ENCODE peak calls at places on chromosome 4, in four cellular contexts. Z, B, Y and V are unnamed samples.
A peak's percentile ranks its signal among the peaks of the same experiment; 100 is the strongest.

GRCh38 chr4:158065176-158065575 is 107.6 kb downstream of the GASK1B start:
- ATAC-seq in Z (no peak), B (no peak), Y (peak; percentile 54), V (no peak)

GRCh38 chr4:141045848-141046247 is 87.4 kb downstream of the RNF150 start:
- ATAC-seq in Z (no peak), B (no peak), Y (no peak), V (no peak)

GRCh38 chr4:76569225-76569624 is 134.2 kb downstream of the SHROOM3 start:
- ATAC-seq in Z (no peak), B (no peak), Y (no peak), V (no peak)

GRCh38 chr4:36224969-36225903 is 19.1 kb downstream of the ARAP2 start:
- ATAC-seq in Z (no peak), B (no peak), Y (no peak), V (no peak)

GRCh38 chr4:174056959-174057358 is 226.5 kb downstream of the FBXO8 start:
- ATAC-seq in Z (no peak), B (no peak), Y (no peak), V (no peak)

GRCh38 chr4:37662306-37662705 is 23.9 kb downstream of the RELL1 start:
- ATAC-seq in Z (no peak), B (no peak), Y (peak; percentile 8), V (no peak)

GRCh38 chr4:166174717-166175510 is 301.9 kb downstream of the TLL1 start:
- ATAC-seq in Z (no peak), B (no peak), Y (no peak), V (no peak)

GRCh38 chr4:174946246-174946645 is 28.1 kb downstream of the ADAM29 start:
- ATAC-seq in Z (no peak), B (no peak), Y (no peak), V (no peak)

GRCh38 chr4:140556372-140557085 is 12.2 kb downstream of the UCP1 start:
- ATAC-seq in Z (no peak), B (no peak), Y (no peak), V (no peak)

GRCh38 chr4:38687571-38688011 is 23.6 kb downstream of the KLF3 start:
- ATAC-seq in Z (no peak), B (no peak), Y (peak; percentile 35), V (no peak)

GRCh38 chr4:66927937-66928336 is 617.4 kb downstream of the CENPC start:
- ATAC-seq in Z (no peak), B (no peak), Y (no peak), V (no peak)
- TF ChIP-seq POLR2A in Z (no peak), B (no peak), Y (no peak), V (no peak)

GRCh38 chr4:110046588-110047049 is 133.9 kb downstream of the EGF start:
- ATAC-seq in Z (no peak), B (peak; percentile 42), Y (no peak), V (no peak)
- H3K4me3 ChIP-seq in Z (no peak overlapping the region), B (no peak overlapping the region), Y (no peak overlapping the region), V (no peak overlapping the region)

DNA sequence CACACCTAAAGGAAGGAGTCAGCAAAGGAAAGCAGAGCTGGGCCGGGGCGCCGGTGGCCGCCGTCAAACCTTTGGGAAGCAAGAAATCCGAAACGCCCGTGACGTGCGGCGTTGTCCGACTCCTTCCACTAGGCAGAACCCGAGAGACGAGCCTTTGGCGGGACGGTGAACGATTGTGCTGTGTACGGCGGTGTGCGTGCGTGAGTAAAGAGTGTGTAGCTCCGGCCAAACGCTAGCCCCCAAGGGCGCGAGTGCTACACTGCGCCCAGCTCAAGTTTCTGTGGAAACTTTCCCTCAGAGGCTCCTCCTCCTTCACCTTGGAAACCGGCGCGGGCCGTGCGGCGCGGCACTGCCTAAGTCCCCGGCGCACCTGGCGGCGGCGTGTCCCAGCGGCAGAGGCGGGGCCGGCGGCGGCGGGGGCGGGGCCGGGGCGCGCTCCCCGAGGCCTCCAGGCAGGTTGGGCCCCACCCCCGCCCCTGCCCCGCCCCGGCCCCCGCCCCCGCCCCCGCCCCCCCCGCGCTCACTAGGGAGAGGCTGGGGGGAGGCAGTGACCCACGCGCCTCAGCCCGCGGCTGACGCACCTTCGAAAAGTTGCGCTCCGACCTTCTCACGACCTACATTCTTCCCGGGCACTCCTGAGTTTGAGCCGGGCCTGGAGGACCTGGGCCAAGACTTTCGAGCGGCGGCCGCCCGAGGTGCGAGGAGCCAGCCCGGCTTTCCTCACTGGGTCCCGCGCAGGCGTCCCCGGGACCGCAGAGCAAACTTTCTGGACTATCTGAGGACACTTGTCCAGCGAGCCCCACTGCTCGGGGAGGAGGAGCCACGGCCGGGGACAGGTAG is at the start of gene FHIP1A:
- ATAC-seq in Z (peak; percentile 82), B (peak; percentile 88), Y (peak; percentile 87), V (peak; percentile 89)
- TF ChIP-seq POLR2A in Z (peak; percentile 80), B (no peak), Y (no peak), V (no peak)

GRCh38 chr4:41215155-41215554 is 813 bp upstream of the APBB2 start:
- ATAC-seq in Z (no peak), B (no peak), Y (no peak), V (no peak)
- H3K4me3 ChIP-seq in Z (no peak overlapping the region), B (no peak overlapping the region), Y (peak overlapping the region; percentile 11), V (no peak overlapping the region)

GRCh38 chr4:71429962-71430361 is 91.1 kb downstream of the SLC4A4 start:
- ATAC-seq in Z (no peak), B (no peak), Y (no peak), V (no peak)
- TF ChIP-seq POLR2A in Z (no peak), B (no peak), Y (no peak), V (no peak)

GRCh38 chr4:53121304-53121865 is 244.5 kb downstream of the SCFD2 start:
- ATAC-seq in Z (peak; percentile 27), B (no peak), Y (no peak), V (no peak)
- H3K4me3 ChIP-seq in Z (no peak overlapping the region), B (no peak overlapping the region), Y (no peak overlapping the region), V (no peak overlapping the region)

DNA sequence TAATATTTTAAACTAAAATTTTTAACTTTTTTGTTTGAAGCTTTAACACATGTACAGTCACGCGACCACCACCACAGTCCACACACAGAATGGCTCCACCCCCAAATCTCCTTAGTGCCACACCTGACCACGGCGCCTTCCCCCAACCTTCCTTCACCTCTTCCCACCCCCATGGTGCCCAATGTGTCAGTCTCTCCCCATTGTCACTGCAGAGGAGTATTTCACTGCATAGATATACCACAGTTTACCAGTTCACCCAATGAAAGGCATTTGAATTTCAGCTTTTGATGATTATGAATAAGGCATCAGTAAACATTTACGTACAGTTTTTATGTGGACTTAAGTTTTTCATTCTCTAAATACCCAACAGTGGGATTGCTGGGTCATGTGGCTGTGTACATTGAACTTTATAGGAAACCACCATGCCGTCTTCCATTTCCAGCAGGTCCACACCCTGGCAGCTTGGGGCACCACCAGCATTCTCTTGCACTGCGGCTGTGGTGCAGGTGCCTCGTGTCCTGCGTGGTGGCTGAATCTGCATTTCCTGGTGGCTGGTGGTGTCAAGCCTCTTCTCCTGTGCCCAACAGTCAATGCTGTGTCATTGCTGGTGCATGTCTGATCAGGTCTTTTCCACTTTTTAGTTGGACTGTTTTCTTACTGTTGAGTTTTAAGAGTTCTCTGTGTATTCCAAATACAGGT is 49.0 kb downstream of the CPLX1 start:
- ATAC-seq in Z (no peak), B (no peak), Y (no peak), V (no peak)
- TF ChIP-seq POLR2A in Z (no peak), B (no peak), Y (no peak), V (no peak)

DNA sequence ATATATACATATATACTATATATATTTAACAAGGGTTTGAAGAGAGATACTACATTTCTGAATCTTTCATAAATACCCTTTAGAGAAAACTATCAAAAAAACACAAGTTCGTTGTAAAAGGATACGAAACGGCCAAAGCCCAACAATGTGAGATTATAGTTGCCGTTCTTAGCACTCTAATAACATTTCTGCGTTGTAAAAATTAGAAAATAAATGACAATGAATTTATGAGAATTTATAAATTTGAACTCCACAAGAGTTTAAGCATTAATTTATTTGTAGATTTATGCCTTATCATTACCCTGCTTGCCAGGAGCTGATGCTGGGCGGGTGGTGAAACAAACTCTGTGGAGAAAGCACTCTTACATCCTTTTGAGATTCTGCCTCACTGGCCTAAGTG is 1.1 kb downstream of the WDR17 start:
- ATAC-seq in Z (no peak), B (no peak), Y (no peak), V (no peak)
- H3K4me3 ChIP-seq in Z (no peak overlapping the region), B (no peak overlapping the region), Y (no peak overlapping the region), V (no peak overlapping the region)

DNA sequence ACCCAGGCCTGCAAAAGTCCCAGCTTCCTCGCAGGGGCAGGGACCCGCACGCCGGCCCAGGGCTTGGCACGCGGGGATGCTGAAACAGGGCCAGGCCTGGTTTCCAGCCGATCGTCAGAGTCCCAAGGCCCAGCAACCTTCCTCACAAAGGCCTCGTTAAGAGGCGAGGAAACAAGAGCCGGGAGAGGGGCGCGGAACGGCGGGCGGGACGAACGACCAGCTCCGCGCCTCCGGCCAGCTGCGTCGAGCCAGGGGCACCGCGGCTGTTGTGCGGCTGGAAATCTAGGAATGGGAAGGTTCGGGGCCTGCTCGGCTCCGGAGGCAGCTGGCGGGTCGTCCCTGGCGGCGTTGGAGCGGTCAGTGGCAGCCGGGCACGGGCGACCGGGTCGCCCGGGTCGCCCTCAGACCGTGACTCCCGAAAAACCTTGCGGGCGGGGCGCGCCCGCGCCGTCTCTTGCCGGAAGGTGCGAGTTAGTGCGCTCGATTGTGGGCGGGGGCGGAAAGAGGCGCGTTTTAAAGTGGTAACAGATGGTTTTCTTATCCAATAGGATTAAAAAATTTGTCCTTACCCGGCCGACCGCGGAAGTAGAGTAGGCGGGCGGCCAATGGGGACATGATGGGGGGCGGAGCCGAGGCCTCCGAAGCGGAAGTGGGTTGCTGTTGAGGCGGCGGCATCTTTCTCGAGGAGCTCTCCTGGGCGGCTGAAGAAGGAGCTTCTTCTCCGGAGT is at the start of gene RNF4:
- ATAC-seq in Z (peak; percentile 98), B (peak; percentile 93), Y (peak; percentile 93), V (peak; percentile 98)
- TF ChIP-seq POLR2A in Z (peak; percentile 75), B (peak; percentile 86), Y (peak; percentile 57), V (peak; percentile 55)

DNA sequence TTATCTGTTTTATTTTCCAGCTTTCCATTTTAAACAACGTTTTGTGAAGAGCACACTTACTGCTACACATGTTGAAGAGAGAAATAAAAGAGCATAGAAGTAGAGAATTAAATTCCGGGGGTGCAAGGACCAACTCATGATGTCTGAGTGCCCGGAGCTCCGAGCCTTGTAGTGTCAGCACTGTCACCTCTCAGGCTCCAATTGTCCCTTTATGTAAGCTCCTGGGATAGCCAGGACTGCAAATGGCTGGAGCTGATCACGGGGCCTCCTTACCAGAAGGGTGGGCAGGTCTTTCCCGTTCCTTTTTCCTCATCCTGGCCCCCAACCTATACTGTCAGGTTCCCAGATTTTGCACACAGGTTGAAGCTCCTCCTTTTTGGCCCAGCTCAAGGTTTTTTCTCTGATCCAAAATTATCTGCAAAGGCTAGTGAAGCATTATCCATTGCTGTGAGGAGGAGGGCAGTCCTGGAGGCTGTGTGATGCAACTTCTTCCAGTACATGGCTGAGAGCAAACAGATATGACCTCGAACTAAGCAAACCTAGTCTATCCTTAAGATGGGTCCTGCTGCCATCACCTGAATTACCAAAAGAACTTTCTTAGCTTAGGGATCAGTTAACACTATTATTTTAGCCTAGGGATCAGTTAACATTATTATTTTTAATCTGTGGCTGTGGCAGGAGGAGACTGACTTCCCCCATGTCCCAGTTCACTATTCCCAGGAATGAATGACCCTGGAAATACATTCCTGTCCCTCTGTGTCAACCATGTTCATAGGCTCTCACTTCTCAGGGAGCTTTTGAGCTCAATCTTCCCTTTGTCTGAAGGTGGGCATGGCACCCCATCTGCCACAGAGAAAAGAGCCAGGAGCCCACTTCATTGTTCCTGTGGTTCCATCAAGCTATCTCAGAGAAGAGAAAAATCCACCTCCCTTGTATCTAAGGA is at the start of gene FGG:
- ATAC-seq in Z (no peak), B (no peak), Y (peak; percentile 92), V (no peak)
- H3K4me3 ChIP-seq in Z (no peak within 1 kb of the TSS), B (no peak within 1 kb of the TSS), Y (peak within 1 kb of the TSS; percentile 24), V (no peak within 1 kb of the TSS)